ENCODE peak calls at places on chromosomes 5 and 9, in ten cellular contexts. A is endodermal cell; B is brain microvascular endothelial cell; X is pancreas; V is body of pancreas; U is PC-3; G is DND-41; Y is CD4-positive, CD25-positive, alpha-beta regulatory T cell; P is aorta; C is stomach. H is an unnamed sample.

GRCh38 chr5:96219580-96220281 is 213.3 kb downstream of the PCSK1 start:
- DNase-seq in A (no peak), B (peak; percentile 74), X (no peak), V (no peak), U (peak; percentile 63), G (no peak), Y (no peak), P (no peak), C (no peak), H (no peak)

GRCh38 chr5:54835642-54836041 is 149.8 kb downstream of the ESM1 start:
- DNase-seq in A (no peak), B (peak; percentile 59), X (no peak), V (no peak), U (peak; percentile 4), G (no peak), Y (no peak), P (no peak), C (no peak), H (no peak)

GRCh38 chr5:53110156-53110555 is 599 bp upstream of the MOCS2 start:
- DNase-seq in A (peak; percentile 48), B (no peak), X (no peak), V (no peak), U (no peak), G (no peak), Y (no peak), P (no peak), C (no peak), H (no peak)

GRCh38 chr5:154393850-154394249 is 51.9 kb upstream of the SAP30L start:
- DNase-seq in A (no peak), B (no peak), X (no peak), V (no peak), U (no peak), G (no peak), Y (no peak), P (no peak), C (no peak), H (no peak)

GRCh38 chr9:137550958-137551655 is 572 bp upstream of the MRPL41 start:
- DNase-seq in A (no peak), B (no peak), X (no peak), V (peak; percentile 73), U (peak; percentile 68), G (no peak), Y (no peak), P (no peak), C (no peak), H (no peak)

GRCh38 chr5:169609716-169610115 is 26.1 kb downstream of the SPDL1 start:
- DNase-seq in A (no peak), B (no peak), X (no peak), V (no peak), U (no peak), G (no peak), Y (no peak), P (no peak), C (no peak), H (no peak)

GRCh38 chr5:143023447-143024096 is 253.4 kb downstream of the ARHGAP26 start:
- DNase-seq in A (no peak), B (no peak), X (no peak), V (peak; percentile 25), U (no peak), G (no peak), Y (no peak), P (peak; percentile 61), C (peak; percentile 28), H (peak; percentile 89)

GRCh38 chr9:36074870-36075532 is 38.3 kb downstream of the RECK start:
- DNase-seq in A (no peak), B (peak; percentile 73), X (peak; percentile 71), V (peak; percentile 80), U (no peak), G (no peak), Y (no peak), P (peak; percentile 93), C (peak; percentile 68), H (no peak)

GRCh38 chr9:132090771-132091170 is 11.1 kb upstream of the MED27 start:
- DNase-seq in A (no peak), B (peak; percentile 17), X (no peak), V (no peak), U (peak; percentile 87), G (no peak), Y (no peak), P (no peak), C (no peak), H (no peak)

GRCh38 chr5:110386782-110387181 is 339.7 kb downstream of the TMEM232 start:
- DNase-seq in A (no peak), B (peak; percentile 57), X (peak; percentile 3), V (peak; percentile 22), U (peak; percentile 42), G (no peak), Y (no peak), P (no peak), C (no peak), H (no peak)

GRCh38 chr5:55993013-55993412 is 1.8 kb downstream of the IL6ST start:
- DNase-seq in A (peak; percentile 58), B (no peak), X (no peak), V (no peak), U (peak; percentile 46), G (no peak), Y (no peak), P (no peak), C (no peak), H (no peak)

GRCh38 chr9:22331533-22331932 is 115.1 kb upstream of the DMRTA1 start:
- DNase-seq in A (no peak), B (no peak), X (no peak), V (no peak), U (no peak), G (no peak), Y (no peak), P (no peak), C (no peak), H (no peak)

GRCh38 chr9:99012957-99013512 is 69.3 kb downstream of the COL15A1 start:
- DNase-seq in A (peak; percentile 22), B (no peak), X (no peak), V (peak; percentile 30), U (no peak), G (no peak), Y (no peak), P (no peak), C (no peak), H (no peak)

GRCh38 chr5:149151717-149152116 is 10.4 kb downstream of the ABLIM3 start:
- DNase-seq in A (peak; percentile 53), B (no peak), X (no peak), V (no peak), U (peak; percentile 77), G (no peak), Y (no peak), P (no peak), C (no peak), H (no peak)

GRCh38 chr5:53479045-53479655 is 1.3 kb upstream of the FST start:
- DNase-seq in A (no peak), B (no peak), X (no peak), V (no peak), U (no peak), G (no peak), Y (no peak), P (no peak), C (no peak), H (no peak)

GRCh38 chr5:179416114-179416730 is 71.0 kb upstream of the ADAMTS2 start:
- DNase-seq in A (no peak), B (no peak), X (no peak), V (no peak), U (no peak), G (no peak), Y (no peak), P (no peak), C (no peak), H (no peak)

GRCh38 chr5:166618555-166618954 is 1672.9 kb upstream of the WWC1 start:
- DNase-seq in A (peak; percentile 65), B (no peak), X (peak; percentile 11), V (peak; percentile 2), U (no peak), G (no peak), Y (no peak), P (no peak), C (no peak), H (no peak)

GRCh38 chr5:132736853-132737833 is at the start of gene KIF3A:
- DNase-seq in A (peak; percentile 99), B (peak; percentile 95), X (peak; percentile 97), V (peak; percentile 98), U (peak; percentile 95), G (peak; percentile 98), Y (peak; percentile 97), P (peak; percentile 98), C (peak; percentile 98), H (peak; percentile 93)

GRCh38 chr5:121762416-121762815 is 89.3 kb upstream of the FTMT start:
- DNase-seq in A (no peak), B (no peak), X (no peak), V (no peak), U (no peak), G (no peak), Y (no peak), P (peak; percentile 12), C (no peak), H (no peak)

GRCh38 chr9:117643288-117643654 is 60.9 kb upstream of the TLR4 start:
- DNase-seq in A (no peak), B (no peak), X (no peak), V (no peak), U (no peak), G (no peak), Y (no peak), P (no peak), C (no peak), H (no peak)
- H3K4me3 ChIP-seq in A (peak overlapping the region; percentile 1), B (no peak overlapping the region), X (peak overlapping the region; percentile 19), V (no peak overlapping the region), U (no peak overlapping the region), G (no peak overlapping the region), Y (no peak overlapping the region), P (no peak overlapping the region), C (peak overlapping the region; percentile 28), H (peak overlapping the region; percentile 22)

GRCh38 chr5:67244345-67244793 is 47.8 kb upstream of the CD180 start:
- DNase-seq in A (no peak), B (no peak), X (no peak), V (peak; percentile 39), U (peak; percentile 6), G (no peak), Y (no peak), P (no peak), C (no peak), H (no peak)
- H3K27ac ChIP-seq in A (no peak overlapping the region), B (no peak overlapping the region), X (no peak overlapping the region), V (no peak overlapping the region), U (no peak overlapping the region), G (no peak overlapping the region), Y (no peak overlapping the region), P (no peak overlapping the region), C (no peak overlapping the region), H (no peak overlapping the region)

GRCh38 chr5:150245111-150245789 is 44.3 kb downstream of the CAMK2A start:
- DNase-seq in A (no peak), B (no peak), X (no peak), V (peak; percentile 12), U (no peak), G (no peak), Y (no peak), P (no peak), C (no peak), H (peak; percentile 77)
- H3K4me3 ChIP-seq in A (no peak overlapping the region), B (no peak overlapping the region), X (no peak overlapping the region), V (no peak overlapping the region), U (no peak overlapping the region), G (no peak overlapping the region), Y (no peak overlapping the region), P (no peak overlapping the region), C (no peak overlapping the region), H (peak overlapping the region; percentile 38)

DNA sequence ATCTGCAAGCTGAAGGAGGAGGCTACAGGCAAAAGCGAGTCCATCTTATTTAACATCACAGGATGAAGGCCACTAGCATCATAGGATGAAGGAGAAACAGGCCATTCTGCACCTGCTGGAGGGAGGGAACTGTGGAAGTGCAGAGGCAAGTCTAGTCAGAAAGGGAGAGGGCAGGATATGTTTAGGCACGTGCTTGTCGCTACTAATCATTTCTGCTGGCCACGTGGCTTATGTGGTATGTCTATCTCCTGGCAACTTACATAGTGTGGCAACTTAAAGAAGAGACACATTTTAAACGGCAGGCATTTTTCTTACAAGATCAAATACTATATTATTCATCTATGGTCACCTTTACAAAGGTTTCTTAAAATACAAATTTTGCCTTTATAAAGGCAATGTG is 74.0 kb downstream of the GNAQ start:
- DNase-seq in A (no peak), B (no peak), X (no peak), V (no peak), U (no peak), G (peak; percentile 35), Y (no peak), P (no peak), C (no peak), H (no peak)
- H3K27ac ChIP-seq in A (no peak overlapping the region), B (no peak overlapping the region), X (no peak overlapping the region), V (no peak overlapping the region), U (no peak overlapping the region), G (peak overlapping the region; percentile 38), Y (no peak overlapping the region), P (no peak overlapping the region), C (no peak overlapping the region), H (no peak overlapping the region)